ENCODE peak calls at places on chromosome 1, in six cellular contexts. One of them, this sample, is unnamed.

GRCh38 chr1:8090241-8090702 is 64.2 kb upstream of the ERRFI1 start:
- DNase-seq in fibroblast of pulmonary artery: peak
- DNase-seq in stimulated activated CD4-positive, alpha-beta T cell treated with anti-CD3 and anti-CD28 coated beads, Interleukin-1b, Interleukin-23, amount 100 ng/mL, for 1 hour: no peak
- DNase-seq in mesendoderm: no peak
- DNase-seq in Right ventricle myocardium superior: no peak
- DNase-seq in heart left ventricle: no peak
- DNase-seq in this sample: peak

GRCh38 chr1:201184734-201185453 is 5.7 kb upstream of the IGFN1 start:
- DNase-seq in Right ventricle myocardium superior: no peak
- DNase-seq in mesendoderm: peak
- DNase-seq in stimulated activated CD4-positive, alpha-beta T cell treated with anti-CD3 and anti-CD28 coated beads, Interleukin-1b, Interleukin-23, amount 100 ng/mL, for 1 hour: no peak
- DNase-seq in heart left ventricle: no peak
- DNase-seq in fibroblast of pulmonary artery: peak
- DNase-seq in this sample: peak

GRCh38 chr1:81305997-81306452 is 494.7 kb upstream of the ADGRL2 start:
- DNase-seq in stimulated activated CD4-positive, alpha-beta T cell treated with anti-CD3 and anti-CD28 coated beads, Interleukin-1b, Interleukin-23, amount 100 ng/mL, for 1 hour: no peak
- DNase-seq in Right ventricle myocardium superior: no peak
- DNase-seq in heart left ventricle: no peak
- DNase-seq in fibroblast of pulmonary artery: peak
- DNase-seq in mesendoderm: peak
- DNase-seq in this sample: peak

GRCh38 chr1:44894591-44894990 is 51.5 kb upstream of the PTCH2 start:
- DNase-seq in mesendoderm: no peak
- DNase-seq in Right ventricle myocardium superior: no peak
- DNase-seq in stimulated activated CD4-positive, alpha-beta T cell treated with anti-CD3 and anti-CD28 coated beads, Interleukin-1b, Interleukin-23, amount 100 ng/mL, for 1 hour: no peak
- DNase-seq in fibroblast of pulmonary artery: peak
- DNase-seq in heart left ventricle: no peak
- DNase-seq in this sample: peak

GRCh38 chr1:41102208-41102607 is 80.7 kb upstream of the SLFNL1 start:
- DNase-seq in heart left ventricle: peak
- DNase-seq in Right ventricle myocardium superior: peak
- DNase-seq in fibroblast of pulmonary artery: peak
- DNase-seq in mesendoderm: no peak
- DNase-seq in stimulated activated CD4-positive, alpha-beta T cell treated with anti-CD3 and anti-CD28 coated beads, Interleukin-1b, Interleukin-23, amount 100 ng/mL, for 1 hour: no peak
- DNase-seq in this sample: peak

GRCh38 chr1:29167904-29168303 is 13.8 kb downstream of the SRSF4 start:
- DNase-seq in heart left ventricle: no peak
- DNase-seq in fibroblast of pulmonary artery: no peak
- DNase-seq in mesendoderm: no peak
- DNase-seq in stimulated activated CD4-positive, alpha-beta T cell treated with anti-CD3 and anti-CD28 coated beads, Interleukin-1b, Interleukin-23, amount 100 ng/mL, for 1 hour: no peak
- DNase-seq in Right ventricle myocardium superior: no peak
- DNase-seq in this sample: no peak

GRCh38 chr1:221562542-221563475 is 179.1 kb downstream of the DUSP10 start:
- DNase-seq in fibroblast of pulmonary artery: no peak
- DNase-seq in stimulated activated CD4-positive, alpha-beta T cell treated with anti-CD3 and anti-CD28 coated beads, Interleukin-1b, Interleukin-23, amount 100 ng/mL, for 1 hour: no peak
- DNase-seq in heart left ventricle: no peak
- DNase-seq in mesendoderm: no peak
- DNase-seq in Right ventricle myocardium superior: no peak
- DNase-seq in this sample: no peak

GRCh38 chr1:211095381-211095780 is 38.6 kb downstream of the KCNH1 start:
- DNase-seq in Right ventricle myocardium superior: no peak
- DNase-seq in heart left ventricle: no peak
- DNase-seq in mesendoderm: no peak
- DNase-seq in stimulated activated CD4-positive, alpha-beta T cell treated with anti-CD3 and anti-CD28 coated beads, Interleukin-1b, Interleukin-23, amount 100 ng/mL, for 1 hour: no peak
- DNase-seq in fibroblast of pulmonary artery: no peak
- DNase-seq in this sample: no peak

GRCh38 chr1:211699059-211699458 is 23.6 kb upstream of the NEK2 start:
- DNase-seq in Right ventricle myocardium superior: no peak
- DNase-seq in heart left ventricle: no peak
- DNase-seq in stimulated activated CD4-positive, alpha-beta T cell treated with anti-CD3 and anti-CD28 coated beads, Interleukin-1b, Interleukin-23, amount 100 ng/mL, for 1 hour: no peak
- DNase-seq in fibroblast of pulmonary artery: no peak
- DNase-seq in mesendoderm: no peak
- DNase-seq in this sample: no peak

GRCh38 chr1:44999232-44999631 is 11.9 kb downstream of the HECTD3 start:
- DNase-seq in fibroblast of pulmonary artery: no peak
- DNase-seq in heart left ventricle: no peak
- DNase-seq in Right ventricle myocardium superior: no peak
- DNase-seq in stimulated activated CD4-positive, alpha-beta T cell treated with anti-CD3 and anti-CD28 coated beads, Interleukin-1b, Interleukin-23, amount 100 ng/mL, for 1 hour: no peak
- DNase-seq in mesendoderm: no peak
- DNase-seq in this sample: no peak

GRCh38 chr1:43251024-43251423 is 18.8 kb upstream of the TMEM125 start:
- DNase-seq in stimulated activated CD4-positive, alpha-beta T cell treated with anti-CD3 and anti-CD28 coated beads, Interleukin-1b, Interleukin-23, amount 100 ng/mL, for 1 hour: no peak
- DNase-seq in heart left ventricle: no peak
- DNase-seq in fibroblast of pulmonary artery: no peak
- DNase-seq in Right ventricle myocardium superior: no peak
- DNase-seq in mesendoderm: no peak
- DNase-seq in this sample: no peak

GRCh38 chr1:26072305-26072704 is 4.9 kb upstream of the TRIM63 start:
- DNase-seq in heart left ventricle: peak
- DNase-seq in Right ventricle myocardium superior: peak
- DNase-seq in fibroblast of pulmonary artery: no peak
- DNase-seq in mesendoderm: no peak
- DNase-seq in stimulated activated CD4-positive, alpha-beta T cell treated with anti-CD3 and anti-CD28 coated beads, Interleukin-1b, Interleukin-23, amount 100 ng/mL, for 1 hour: no peak
- DNase-seq in this sample: no peak

GRCh38 chr1:16230744-16231143 is 6.2 kb downstream of the CPLANE2 start:
- DNase-seq in Right ventricle myocardium superior: peak
- DNase-seq in heart left ventricle: no peak
- DNase-seq in mesendoderm: no peak
- DNase-seq in stimulated activated CD4-positive, alpha-beta T cell treated with anti-CD3 and anti-CD28 coated beads, Interleukin-1b, Interleukin-23, amount 100 ng/mL, for 1 hour: no peak
- DNase-seq in fibroblast of pulmonary artery: no peak
- DNase-seq in this sample: no peak

GRCh38 chr1:54850737-54851136 is 36.3 kb downstream of the DHCR24 start:
- DNase-seq in mesendoderm: no peak
- DNase-seq in fibroblast of pulmonary artery: peak
- DNase-seq in heart left ventricle: no peak
- DNase-seq in Right ventricle myocardium superior: no peak
- DNase-seq in stimulated activated CD4-positive, alpha-beta T cell treated with anti-CD3 and anti-CD28 coated beads, Interleukin-1b, Interleukin-23, amount 100 ng/mL, for 1 hour: no peak
- DNase-seq in this sample: peak

GRCh38 chr1:6701437-6702153 is at the start of gene DNAJC11:
- DNase-seq in heart left ventricle: peak
- DNase-seq in stimulated activated CD4-positive, alpha-beta T cell treated with anti-CD3 and anti-CD28 coated beads, Interleukin-1b, Interleukin-23, amount 100 ng/mL, for 1 hour: peak
- DNase-seq in fibroblast of pulmonary artery: peak
- DNase-seq in Right ventricle myocardium superior: peak
- DNase-seq in mesendoderm: peak
- DNase-seq in this sample: peak

GRCh38 chr1:89953072-89953626 is 41.8 kb upstream of the ZNF326 start:
- DNase-seq in stimulated activated CD4-positive, alpha-beta T cell treated with anti-CD3 and anti-CD28 coated beads, Interleukin-1b, Interleukin-23, amount 100 ng/mL, for 1 hour: no peak
- DNase-seq in heart left ventricle: no peak
- DNase-seq in mesendoderm: peak
- DNase-seq in fibroblast of pulmonary artery: peak
- DNase-seq in Right ventricle myocardium superior: no peak
- DNase-seq in this sample: peak

GRCh38 chr1:98498651-98499050 is 162.9 kb upstream of the SNX7 start:
- DNase-seq in stimulated activated CD4-positive, alpha-beta T cell treated with anti-CD3 and anti-CD28 coated beads, Interleukin-1b, Interleukin-23, amount 100 ng/mL, for 1 hour: no peak
- DNase-seq in heart left ventricle: no peak
- DNase-seq in Right ventricle myocardium superior: no peak
- DNase-seq in mesendoderm: no peak
- DNase-seq in fibroblast of pulmonary artery: no peak
- DNase-seq in this sample: no peak

GRCh38 chr1:201084171-201084766 is 28.0 kb downstream of the CACNA1S start:
- DNase-seq in heart left ventricle: no peak
- DNase-seq in stimulated activated CD4-positive, alpha-beta T cell treated with anti-CD3 and anti-CD28 coated beads, Interleukin-1b, Interleukin-23, amount 100 ng/mL, for 1 hour: no peak
- DNase-seq in mesendoderm: no peak
- DNase-seq in fibroblast of pulmonary artery: no peak
- DNase-seq in Right ventricle myocardium superior: no peak
- DNase-seq in this sample: no peak

GRCh38 chr1:228937851-228938247 is 202.6 kb downstream of the RHOU start:
- DNase-seq in fibroblast of pulmonary artery: peak
- DNase-seq in Right ventricle myocardium superior: peak
- DNase-seq in mesendoderm: peak
- DNase-seq in heart left ventricle: no peak
- DNase-seq in stimulated activated CD4-positive, alpha-beta T cell treated with anti-CD3 and anti-CD28 coated beads, Interleukin-1b, Interleukin-23, amount 100 ng/mL, for 1 hour: no peak
- DNase-seq in this sample: no peak

GRCh38 chr1:148362141-148362929 is 120.8 kb downstream of the PPIAL4G start:
- DNase-seq in fibroblast of pulmonary artery: no peak
- DNase-seq in Right ventricle myocardium superior: no peak
- DNase-seq in stimulated activated CD4-positive, alpha-beta T cell treated with anti-CD3 and anti-CD28 coated beads, Interleukin-1b, Interleukin-23, amount 100 ng/mL, for 1 hour: no peak
- DNase-seq in mesendoderm: peak
- DNase-seq in heart left ventricle: no peak
- DNase-seq in this sample: peak

GRCh38 chr1:34331527-34331926 is 154.8 kb downstream of the C1orf94 start:
- DNase-seq in fibroblast of pulmonary artery: no peak
- DNase-seq in heart left ventricle: no peak
- DNase-seq in mesendoderm: no peak
- DNase-seq in stimulated activated CD4-positive, alpha-beta T cell treated with anti-CD3 and anti-CD28 coated beads, Interleukin-1b, Interleukin-23, amount 100 ng/mL, for 1 hour: no peak
- DNase-seq in Right ventricle myocardium superior: no peak
- DNase-seq in this sample: no peak

GRCh38 chr1:112714313-112715263 is 544 bp downstream of the PPM1J start:
- DNase-seq in Right ventricle myocardium superior: peak
- DNase-seq in stimulated activated CD4-positive, alpha-beta T cell treated with anti-CD3 and anti-CD28 coated beads, Interleukin-1b, Interleukin-23, amount 100 ng/mL, for 1 hour: no peak
- DNase-seq in fibroblast of pulmonary artery: no peak
- DNase-seq in heart left ventricle: peak
- DNase-seq in mesendoderm: no peak
- DNase-seq in this sample: no peak

This sample was measured in astrocyte of the spinal cord.